ENCODE peak calls at places on chromosome 17, in seven cellular contexts. O is K562, N is neural progenitor cell, Q is RWPE1, A is WTC11, Y is left ventricle myocardium inferior, H is GM13977. B is an unnamed sample.

GRCh38 chr17:2198917-2199316 is 104.7 kb downstream of the SMG6 start:
- DNase-seq in A (no peak), Q (no peak), H (no peak), O (no peak), N (no peak), Y (no peak), B (no peak)

GRCh38 chr17:29659155-29659554 is 36.4 kb upstream of the CORO6 start:
- DNase-seq in A (no peak), N (no peak), Q (no peak), O (no peak), Y (no peak), H (no peak), B (no peak)

GRCh38 chr17:49197346-49197998 is 12.9 kb downstream of the GNGT2 start:
- DNase-seq in A (no peak), H (no peak), Y (no peak), N (no peak), O (no peak), Q (no peak), B (no peak)

GRCh38 chr17:45293413-45294211 is 23.2 kb downstream of the MAP3K14 start:
- DNase-seq in A (no peak), O (peak; percentile 39), N (no peak), H (no peak), Y (peak; percentile 80), Q (peak; percentile 76), B (no peak)

GRCh38 chr17:10776372-10776771 is 27.5 kb downstream of the TMEM238L start:
- DNase-seq in O (no peak), Y (no peak), A (no peak), H (no peak), Q (no peak), N (no peak), B (no peak)

GRCh38 chr17:56176101-56176500 is 22.8 kb downstream of the ANKFN1 start:
- DNase-seq in H (no peak), A (no peak), O (no peak), Q (no peak), N (no peak), Y (no peak), B (no peak)

GRCh38 chr17:40346768-40347154 is 17.8 kb downstream of the GJD3 start:
- DNase-seq in Y (no peak), A (no peak), H (no peak), Q (no peak), O (no peak), N (no peak), B (no peak)

GRCh38 chr17:77724876-77725615 is 233.5 kb upstream of the TNRC6C start:
- DNase-seq in Q (no peak), O (no peak), H (peak; percentile 20), N (no peak), A (no peak), Y (no peak), B (no peak)

GRCh38 chr17:63116967-63117366 is 150.9 kb downstream of the TANC2 start:
- DNase-seq in Q (peak; percentile 15), H (no peak), A (no peak), O (peak; percentile 8), Y (no peak), N (peak; percentile 64), B (no peak)

GRCh38 chr17:43574348-43574747 is 28.2 kb upstream of the ETV4 start:
- DNase-seq in A (no peak), Q (no peak), N (no peak), O (no peak), Y (no peak), H (no peak), B (no peak)

GRCh38 chr17:4934173-4934979 is 2.3 kb downstream of the GP1BA start:
- DNase-seq in Y (no peak), N (no peak), O (peak; percentile 30), Q (no peak), H (peak; percentile 68), A (peak; percentile 50), B (peak; percentile 46)

GRCh38 chr17:79826210-79826680 is 13.0 kb downstream of the CBX4 start:
- DNase-seq in A (no peak), Y (no peak), O (peak; percentile 50), Q (no peak), N (no peak), H (no peak), B (no peak)

GRCh38 chr17:65198653-65199382 is 61.6 kb downstream of the RGS9 start:
- DNase-seq in A (no peak), N (peak; percentile 69), Q (peak; percentile 88), Y (no peak), H (peak; percentile 74), O (peak; percentile 73), B (peak; percentile 80)

GRCh38 chr17:72590382-72590781 is 469.6 kb downstream of the SOX9 start:
- DNase-seq in Q (peak; percentile 61), H (no peak), Y (no peak), O (no peak), N (no peak), A (no peak), B (no peak)

GRCh38 chr17:19345486-19346350 is 16.8 kb downstream of the B9D1 start:
- DNase-seq in Y (no peak), A (no peak), Q (no peak), N (no peak), H (no peak), O (no peak), B (no peak)

GRCh38 chr17:28151001-28151400 is 108.5 kb downstream of the NLK start:
- DNase-seq in Q (no peak), H (no peak), N (peak; percentile 55), A (no peak), Y (no peak), O (no peak), B (no peak)

GRCh38 chr17:44794699-44795413 is 35.2 kb downstream of the GJC1 start:
- DNase-seq in A (no peak), O (peak; percentile 14), Y (no peak), Q (peak; percentile 33), H (no peak), N (no peak), B (no peak)

GRCh38 chr17:77695386-77695785 is 263.1 kb upstream of the TNRC6C start:
- DNase-seq in Y (no peak), O (no peak), N (no peak), A (no peak), H (peak; percentile 10), Q (no peak), B (no peak)

GRCh38 chr17:35088911-35089845 is 25.7 kb upstream of the RFFL start:
- DNase-seq in O (peak; percentile 95), H (peak; percentile 91), Y (peak; percentile 89), A (peak; percentile 85), Q (peak; percentile 76), N (peak; percentile 95), B (peak; percentile 91)

GRCh38 chr17:6786618-6787017 is 10.6 kb downstream of the FBXO39 start:
- DNase-seq in O (no peak), Y (no peak), N (no peak), H (no peak), Q (peak; percentile 41), A (no peak), B (no peak)

GRCh38 chr17:72145972-72146755 is 25.3 kb downstream of the SOX9 start:
- DNase-seq in Y (no peak), O (no peak), N (no peak), Q (no peak), H (no peak), A (no peak), B (no peak)

GRCh38 chr17:29111816-29112499 is 68.2 kb downstream of the MYO18A start:
- DNase-seq in N (peak; percentile 77), Q (peak; percentile 55), H (peak; percentile 80), Y (peak; percentile 66), O (peak; percentile 71), A (peak; percentile 83), B (peak; percentile 76)

GRCh38 chr17:45342306-45342705 is 25.5 kb upstream of the MAP3K14 start:
- DNase-seq in A (no peak), Q (no peak), Y (no peak), H (no peak), O (no peak), N (no peak), B (no peak)

GRCh38 chr17:73600103-73600871 is 44.0 kb downstream of the SDK2 start:
- DNase-seq in Q (no peak), O (no peak), H (no peak), A (no peak), N (no peak), Y (no peak), B (no peak)

GRCh38 chr17:39739020-39739884 is 1.5 kb downstream of the GRB7 start:
- DNase-seq in Y (no peak), N (peak; percentile 73), A (peak; percentile 71), H (no peak), Q (peak; percentile 88), O (peak; percentile 69), B (no peak)

GRCh38 chr17:41663451-41664171 is 25.1 kb upstream of the EIF1 start:
- DNase-seq in Y (no peak), Q (no peak), N (no peak), O (no peak), H (no peak), A (no peak), B (no peak)

GRCh38 chr17:41048441-41048840 is 1.3 kb upstream of the KRTAP2-1 start:
- DNase-seq in Y (no peak), H (no peak), Q (peak; percentile 32), N (no peak), O (no peak), A (no peak), B (no peak)

GRCh38 chr17:77449908-77450741 is 309.4 kb downstream of the SEC14L1 start:
- DNase-seq in Q (peak; percentile 64), N (peak; percentile 89), A (peak; percentile 59), Y (peak; percentile 86), H (no peak), O (peak; percentile 83), B (peak; percentile 65)

GRCh38 chr17:63984206-63984605 is 11.5 kb upstream of the SCN4A start:
- DNase-seq in O (no peak), N (no peak), Q (no peak), H (no peak), A (no peak), Y (no peak), B (no peak)

GRCh38 chr17:74865504-74866197 is 6.0 kb upstream of the GRIN2C start:
- DNase-seq in N (no peak), O (no peak), H (no peak), A (no peak), Q (no peak), Y (no peak), B (no peak)
- TF ChIP-seq CTCF in N (no peak), O (no peak), H (no peak), A (no peak), Q (no peak), Y (no peak), B (peak; percentile 19)

GRCh38 chr17:82019905-82020873 is 2.5 kb downstream of the CENPX start:
- DNase-seq in Y (peak; percentile 51), O (peak; percentile 74), N (peak; percentile 87), A (peak; percentile 91), Q (no peak), H (peak; percentile 87), B (peak; percentile 79)
- TF ChIP-seq CTCF in Y (peak; percentile 73), O (peak; percentile 84), N (peak; percentile 84), A (peak; percentile 85), Q (peak; percentile 81), H (peak; percentile 93), B (peak; percentile 81)

GRCh38 chr17:78787444-78787843 is 5.4 kb upstream of the CYTH1 start:
- DNase-seq in H (no peak), Q (no peak), N (no peak), O (peak; percentile 44), Y (no peak), A (no peak), B (no peak)
- TF ChIP-seq CTCF in H (no peak), Q (no peak), N (no peak), O (peak; percentile 73), Y (no peak), A (no peak), B (no peak)

GRCh38 chr17:74737299-74738050 is 419 bp downstream of the RAB37 start:
- DNase-seq in N (peak; percentile 87), Q (no peak), O (peak; percentile 32), H (peak; percentile 70), Y (no peak), A (peak; percentile 77), B (peak; percentile 66)
- TF ChIP-seq CTCF in N (peak; percentile 66), Q (no peak), O (peak; percentile 50), H (peak; percentile 60), Y (peak; percentile 26), A (no peak), B (peak; percentile 65)

B was measured in GM10248.